ENCODE peak calls at places on chromosome 7, in nine cellular contexts. L is HCT116, S is heart left ventricle, H is HepG2, V is NB4, R is adrenal gland, C is spleen, P is IMR-90, G is transverse colon. E is an unnamed sample.

GRCh38 chr7:111080495-111081105 is 10.3 kb upstream of the LRRN3 start:
- DNase-seq in L (no peak), S (no peak), H (no peak), V (no peak), R (no peak), C (no peak), P (no peak), G (no peak), E (no peak)

GRCh38 chr7:137538361-137538762 is 194.8 kb upstream of the PTN start:
- DNase-seq in L (no peak), S (no peak), H (no peak), V (no peak), R (no peak), C (no peak), P (peak), G (no peak), E (no peak)

GRCh38 chr7:90982228-90982627 is 282.0 kb upstream of the FZD1 start:
- DNase-seq in L (no peak), S (no peak), H (no peak), V (no peak), R (no peak), C (no peak), P (no peak), G (no peak), E (no peak)

GRCh38 chr7:20442951-20443350 is 112.3 kb downstream of the ITGB8 start:
- DNase-seq in L (no peak), S (no peak), H (no peak), V (no peak), R (peak), C (no peak), P (no peak), G (no peak), E (no peak)

GRCh38 chr7:120783721-120784120 is 74.2 kb downstream of the TSPAN12 start:
- DNase-seq in L (no peak), S (no peak), H (no peak), V (no peak), R (no peak), C (no peak), P (no peak), G (no peak), E (no peak)

GRCh38 chr7:41328544-41328943 is 374.3 kb downstream of the INHBA start:
- DNase-seq in L (no peak), S (no peak), H (no peak), V (no peak), R (no peak), C (no peak), P (peak), G (no peak), E (no peak)

GRCh38 chr7:155066417-155066950 is 3.6 kb upstream of the HTR5A start:
- DNase-seq in L (no peak), S (no peak), H (no peak), V (no peak), R (no peak), C (no peak), P (peak), G (no peak), E (no peak)

GRCh38 chr7:158329014-158329610 is 258.5 kb downstream of the PTPRN2 start:
- DNase-seq in L (no peak), S (no peak), H (no peak), V (no peak), R (no peak), C (peak), P (no peak), G (no peak), E (no peak)

GRCh38 chr7:100685631-100686145 is 8.4 kb downstream of the GIGYF1 start:
- DNase-seq in L (no peak), S (no peak), H (no peak), V (no peak), R (no peak), C (no peak), P (no peak), G (no peak), E (no peak)

GRCh38 chr7:32506266-32507054 is 11.2 kb downstream of the AVL9 start:
- DNase-seq in L (peak), S (no peak), H (peak), V (peak), R (no peak), C (no peak), P (peak), G (no peak), E (no peak)

GRCh38 chr7:134986363-134987231 is at the start of gene AGBL3:
- DNase-seq in L (peak), S (peak), H (peak), V (peak), R (peak), C (peak), P (peak), G (peak), E (peak)
- TF ChIP-seq POLR2A in L (peak), S (peak), H (peak), V (peak), R (no peak), C (no peak), P (no peak), G (peak), E (no peak)

DNA sequence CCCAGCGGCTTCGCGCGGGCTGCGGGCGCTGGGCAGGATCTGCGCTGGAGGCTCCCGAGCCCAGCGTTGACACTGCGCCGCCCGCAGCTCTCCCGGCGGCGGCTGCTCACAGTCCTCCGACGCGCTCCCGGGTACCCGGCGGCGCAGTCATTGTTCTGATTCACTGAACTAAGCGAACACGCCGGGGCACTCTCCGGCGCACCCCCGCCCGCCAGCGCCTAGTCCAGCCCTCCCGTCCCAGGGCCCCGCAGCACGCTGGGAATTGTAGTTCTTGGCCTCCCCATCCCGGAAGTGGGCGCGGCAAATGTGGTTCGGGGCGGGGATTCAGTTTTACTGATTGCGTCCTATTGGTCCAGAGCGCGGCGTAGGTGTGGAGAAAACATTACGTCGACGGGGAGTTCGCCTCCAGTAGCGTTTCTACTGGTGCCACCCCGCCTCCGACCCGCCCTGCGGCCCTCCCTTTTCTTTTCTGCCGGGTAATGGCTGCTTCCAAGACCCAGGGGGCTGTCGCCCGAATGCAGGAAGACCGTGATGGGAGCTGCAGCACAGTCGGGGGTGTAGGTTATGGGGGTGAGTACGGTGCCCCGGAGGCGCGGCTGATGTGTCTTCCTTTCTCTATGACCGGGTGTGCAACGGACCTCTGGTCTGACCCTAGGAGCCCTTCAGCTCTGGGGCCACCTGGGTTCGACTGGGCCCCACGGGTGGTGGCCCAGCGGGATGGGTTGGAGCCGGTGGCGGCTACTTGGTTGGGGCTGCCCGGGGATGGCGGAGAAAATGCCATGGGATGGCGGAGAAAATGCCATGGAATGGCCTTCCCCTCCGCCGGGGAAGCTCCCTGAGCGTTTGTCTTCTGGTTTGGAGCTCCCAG is at the start of the genes DOCK4 and ZNF277:
- DNase-seq in L (peak), S (peak), H (peak), V (peak), R (peak), C (peak), P (peak), G (peak), E (peak)
- TF ChIP-seq POLR2A in L (no peak), S (peak), H (peak), V (no peak), R (peak), C (no peak), P (peak), G (peak), E (peak)

GRCh38 chr7:126605056-126605455 is 647.7 kb downstream of the GRM8 start:
- DNase-seq in L (no peak), S (no peak), H (no peak), V (no peak), R (no peak), C (no peak), P (no peak), G (no peak), E (no peak)
- TF ChIP-seq POLR2A in L (no peak), S (no peak), H (no peak), V (no peak), R (no peak), C (no peak), P (no peak), G (no peak), E (no peak)

GRCh38 chr7:36370046-36370445 is 19.6 kb upstream of the ANLN start:
- DNase-seq in L (no peak), S (no peak), H (no peak), V (no peak), R (no peak), C (no peak), P (no peak), G (no peak), E (no peak)
- TF ChIP-seq POLR2A in L (no peak), S (no peak), H (no peak), V (no peak), R (no peak), C (no peak), P (no peak), G (no peak), E (no peak)

DNA sequence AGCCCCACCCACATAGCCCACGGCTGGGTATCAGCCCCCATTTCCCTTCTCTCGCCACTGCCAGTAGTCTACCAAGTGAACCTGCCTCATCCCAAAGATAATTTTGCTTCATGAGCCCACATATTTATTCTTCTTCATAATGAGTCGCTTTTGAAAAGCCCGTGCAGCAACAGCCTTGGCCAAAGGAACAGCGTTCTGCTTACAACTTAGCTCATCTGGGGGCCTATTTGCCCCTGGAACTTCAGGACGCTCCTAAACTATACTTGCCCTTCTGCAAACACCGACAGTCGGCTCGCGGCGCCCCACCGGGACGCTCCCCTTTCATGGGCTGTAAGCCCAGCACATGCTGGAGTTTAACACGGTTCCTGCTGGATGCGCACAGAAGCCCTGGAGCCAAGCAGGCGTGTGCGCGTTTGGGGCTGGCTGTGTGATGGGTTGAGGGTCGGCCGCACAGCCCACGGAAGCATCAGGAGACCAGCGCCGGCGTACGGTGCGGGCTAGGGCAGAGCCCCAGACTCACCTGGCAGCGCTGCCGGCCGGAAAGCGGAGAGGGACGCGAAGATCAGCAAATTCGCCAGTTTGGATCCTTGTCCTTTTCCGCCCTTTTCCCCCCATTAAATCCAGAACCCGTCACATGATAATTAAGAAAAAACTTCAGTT is 370 bp downstream of the TMEM60 start:
- DNase-seq in L (no peak), S (no peak), H (no peak), V (no peak), R (no peak), C (no peak), P (peak), G (peak), E (no peak)
- TF ChIP-seq POLR2A in L (no peak), S (peak), H (no peak), V (peak), R (no peak), C (no peak), P (no peak), G (peak), E (peak)

E was measured in Peyer's patch.